ENCODE peak calls at places on chromosome 3, in six cellular contexts. L is stimulated activated CD4-positive, alpha-beta T cell treated with anti-CD3 and anti-CD28 coated beads, Interleukin-15, amount 100 ng/mL, for 24 hours; H is HFFc6; I is CD4-positive, alpha-beta T cell; K is H54; M is HS-5. Q is an unnamed sample.

GRCh38 chr3:15368561-15369135 is 36.3 kb upstream of the SH3BP5 start:
- DNase-seq in L (no peak), H (no peak), I (no peak), K (no peak), M (no peak), Q (no peak)

GRCh38 chr3:55978953-55979352 is 489.3 kb downstream of the ERC2 start:
- DNase-seq in L (no peak), H (no peak), I (no peak), K (no peak), M (no peak), Q (no peak)

GRCh38 chr3:188106006-188106405 is 48.0 kb upstream of the LPP start:
- DNase-seq in L (no peak), H (no peak), I (no peak), K (no peak), M (no peak), Q (no peak)

GRCh38 chr3:4425707-4426106 is 41.4 kb downstream of the SUMF1 start:
- DNase-seq in L (peak), H (no peak), I (no peak), K (no peak), M (no peak), Q (peak)

GRCh38 chr3:141111364-141112150 is 60.4 kb downstream of the SPSB4 start:
- DNase-seq in L (no peak), H (no peak), I (no peak), K (no peak), M (no peak), Q (no peak)

GRCh38 chr3:62332771-62333381 is 40.5 kb downstream of the FEZF2 start:
- DNase-seq in L (no peak), H (peak), I (no peak), K (no peak), M (peak), Q (no peak)

GRCh38 chr3:171393032-171393744 is 67.0 kb downstream of the TNIK start:
- DNase-seq in L (no peak), H (no peak), I (no peak), K (no peak), M (no peak), Q (no peak)

GRCh38 chr3:134665243-134665642 is 14.4 kb upstream of the KY start:
- DNase-seq in L (no peak), H (no peak), I (no peak), K (no peak), M (no peak), Q (no peak)

GRCh38 chr3:104816008-104816407 is 550.7 kb upstream of the ALCAM start:
- DNase-seq in L (no peak), H (no peak), I (no peak), K (no peak), M (no peak), Q (no peak)

GRCh38 chr3:99674086-99674789 is 35.8 kb downstream of the COL8A1 start:
- DNase-seq in L (no peak), H (peak), I (no peak), K (no peak), M (no peak), Q (no peak)

GRCh38 chr3:196499061-196499460 is 4.5 kb downstream of the RNF168 start:
- DNase-seq in L (no peak), H (no peak), I (no peak), K (no peak), M (no peak), Q (no peak)

GRCh38 chr3:192867645-192868044 is 50.0 kb downstream of the MB21D2 start:
- DNase-seq in L (no peak), H (no peak), I (no peak), K (no peak), M (no peak), Q (no peak)

GRCh38 chr3:66763294-66763693 is 234.8 kb upstream of the KBTBD8 start:
- DNase-seq in L (no peak), H (peak), I (no peak), K (no peak), M (no peak), Q (no peak)

GRCh38 chr3:33694944-33695343 is 23.1 kb downstream of the CLASP2 start:
- DNase-seq in L (no peak), H (no peak), I (no peak), K (no peak), M (no peak), Q (no peak)

GRCh38 chr3:52552089-52552488 is 15.7 kb downstream of the UQCC5 start:
- DNase-seq in L (no peak), H (no peak), I (no peak), K (no peak), M (no peak), Q (no peak)

GRCh38 chr3:120473896-120474675 is 23.3 kb upstream of the FSTL1 start:
- DNase-seq in L (no peak), H (peak), I (no peak), K (no peak), M (no peak), Q (no peak)

GRCh38 chr3:94069242-94069813 is 6.5 kb downstream of the NSUN3 start:
- DNase-seq in L (no peak), H (peak), I (no peak), K (no peak), M (no peak), Q (no peak)

Q was measured in activated CD4-positive, alpha-beta memory T cell treated with anti-CD3 and anti-CD28 coated beads for 36 hours.